ENCODE peak calls at places on chromosomes 2 and 18, in five cellular contexts. One of them, this sample, is unnamed.

GRCh38 chr18:69874058-69874457 is 73.6 kb downstream of the CD226 start:
- DNase-seq in stimulated activated CD8-positive, alpha-beta memory T cell treated with anti-CD3 and anti-CD28 coated beads, Interleukin-15, amount 100 ng/mL, for 24 hours: no peak
- DNase-seq in activated CD4-positive, alpha-beta T cell treated with anti-CD3 and anti-CD28 coated beads, Interleukin-2, amount 10 ng/mL, durations not matched to agents 7 days and 5 days: no peak
- DNase-seq in AG08396: peak
- DNase-seq in hepatocyte: no peak
- DNase-seq in this sample: no peak

GRCh38 chr2:75547345-75548035 is 13.2 kb downstream of the EVA1A start:
- DNase-seq in AG08396: no peak
- DNase-seq in hepatocyte: peak
- DNase-seq in stimulated activated CD8-positive, alpha-beta memory T cell treated with anti-CD3 and anti-CD28 coated beads, Interleukin-15, amount 100 ng/mL, for 24 hours: no peak
- DNase-seq in activated CD4-positive, alpha-beta T cell treated with anti-CD3 and anti-CD28 coated beads, Interleukin-2, amount 10 ng/mL, durations not matched to agents 7 days and 5 days: no peak
- DNase-seq in this sample: no peak

GRCh38 chr18:70197844-70198243 is 7.6 kb downstream of the RTTN start:
- DNase-seq in AG08396: no peak
- DNase-seq in hepatocyte: no peak
- DNase-seq in activated CD4-positive, alpha-beta T cell treated with anti-CD3 and anti-CD28 coated beads, Interleukin-2, amount 10 ng/mL, durations not matched to agents 7 days and 5 days: no peak
- DNase-seq in stimulated activated CD8-positive, alpha-beta memory T cell treated with anti-CD3 and anti-CD28 coated beads, Interleukin-15, amount 100 ng/mL, for 24 hours: no peak
- DNase-seq in this sample: no peak

GRCh38 chr2:68032702-68033101 is 30.1 kb downstream of the C1D start:
- DNase-seq in AG08396: no peak
- DNase-seq in activated CD4-positive, alpha-beta T cell treated with anti-CD3 and anti-CD28 coated beads, Interleukin-2, amount 10 ng/mL, durations not matched to agents 7 days and 5 days: no peak
- DNase-seq in hepatocyte: no peak
- DNase-seq in stimulated activated CD8-positive, alpha-beta memory T cell treated with anti-CD3 and anti-CD28 coated beads, Interleukin-15, amount 100 ng/mL, for 24 hours: no peak
- DNase-seq in this sample: no peak

GRCh38 chr2:111007757-111008688 is 112.7 kb upstream of the BCL2L11 start:
- DNase-seq in hepatocyte: no peak
- DNase-seq in AG08396: no peak
- DNase-seq in stimulated activated CD8-positive, alpha-beta memory T cell treated with anti-CD3 and anti-CD28 coated beads, Interleukin-15, amount 100 ng/mL, for 24 hours: no peak
- DNase-seq in activated CD4-positive, alpha-beta T cell treated with anti-CD3 and anti-CD28 coated beads, Interleukin-2, amount 10 ng/mL, durations not matched to agents 7 days and 5 days: no peak
- DNase-seq in this sample: no peak

GRCh38 chr2:218894168-218895157 is 13.8 kb downstream of the WNT10A start:
- DNase-seq in AG08396: peak
- DNase-seq in activated CD4-positive, alpha-beta T cell treated with anti-CD3 and anti-CD28 coated beads, Interleukin-2, amount 10 ng/mL, durations not matched to agents 7 days and 5 days: no peak
- DNase-seq in stimulated activated CD8-positive, alpha-beta memory T cell treated with anti-CD3 and anti-CD28 coated beads, Interleukin-15, amount 100 ng/mL, for 24 hours: no peak
- DNase-seq in hepatocyte: no peak
- DNase-seq in this sample: peak

GRCh38 chr18:37535968-37536367 is 29.6 kb downstream of the CELF4 start:
- DNase-seq in stimulated activated CD8-positive, alpha-beta memory T cell treated with anti-CD3 and anti-CD28 coated beads, Interleukin-15, amount 100 ng/mL, for 24 hours: no peak
- DNase-seq in activated CD4-positive, alpha-beta T cell treated with anti-CD3 and anti-CD28 coated beads, Interleukin-2, amount 10 ng/mL, durations not matched to agents 7 days and 5 days: no peak
- DNase-seq in AG08396: no peak
- DNase-seq in hepatocyte: no peak
- DNase-seq in this sample: no peak

GRCh38 chr2:23567382-23567781 is 182.4 kb downstream of the KLHL29 start:
- DNase-seq in AG08396: no peak
- DNase-seq in hepatocyte: no peak
- DNase-seq in stimulated activated CD8-positive, alpha-beta memory T cell treated with anti-CD3 and anti-CD28 coated beads, Interleukin-15, amount 100 ng/mL, for 24 hours: no peak
- DNase-seq in activated CD4-positive, alpha-beta T cell treated with anti-CD3 and anti-CD28 coated beads, Interleukin-2, amount 10 ng/mL, durations not matched to agents 7 days and 5 days: no peak
- DNase-seq in this sample: no peak

GRCh38 chr2:48946444-48947048 is 191.0 kb upstream of the LHCGR start:
- DNase-seq in hepatocyte: peak
- DNase-seq in stimulated activated CD8-positive, alpha-beta memory T cell treated with anti-CD3 and anti-CD28 coated beads, Interleukin-15, amount 100 ng/mL, for 24 hours: no peak
- DNase-seq in activated CD4-positive, alpha-beta T cell treated with anti-CD3 and anti-CD28 coated beads, Interleukin-2, amount 10 ng/mL, durations not matched to agents 7 days and 5 days: peak
- DNase-seq in AG08396: peak
- DNase-seq in this sample: peak

GRCh38 chr2:215920244-215921100 is 92.9 kb downstream of the MREG start:
- DNase-seq in stimulated activated CD8-positive, alpha-beta memory T cell treated with anti-CD3 and anti-CD28 coated beads, Interleukin-15, amount 100 ng/mL, for 24 hours: no peak
- DNase-seq in activated CD4-positive, alpha-beta T cell treated with anti-CD3 and anti-CD28 coated beads, Interleukin-2, amount 10 ng/mL, durations not matched to agents 7 days and 5 days: peak
- DNase-seq in AG08396: peak
- DNase-seq in hepatocyte: peak
- DNase-seq in this sample: peak

GRCh38 chr2:46340740-46341420 is 43.7 kb downstream of the EPAS1 start:
- DNase-seq in activated CD4-positive, alpha-beta T cell treated with anti-CD3 and anti-CD28 coated beads, Interleukin-2, amount 10 ng/mL, durations not matched to agents 7 days and 5 days: no peak
- DNase-seq in AG08396: no peak
- DNase-seq in hepatocyte: no peak
- DNase-seq in stimulated activated CD8-positive, alpha-beta memory T cell treated with anti-CD3 and anti-CD28 coated beads, Interleukin-15, amount 100 ng/mL, for 24 hours: no peak
- DNase-seq in this sample: no peak

GRCh38 chr2:46816151-46816845 is 99.3 kb downstream of the MCFD2 start:
- DNase-seq in hepatocyte: no peak
- DNase-seq in activated CD4-positive, alpha-beta T cell treated with anti-CD3 and anti-CD28 coated beads, Interleukin-2, amount 10 ng/mL, durations not matched to agents 7 days and 5 days: no peak
- DNase-seq in AG08396: no peak
- DNase-seq in stimulated activated CD8-positive, alpha-beta memory T cell treated with anti-CD3 and anti-CD28 coated beads, Interleukin-15, amount 100 ng/mL, for 24 hours: no peak
- DNase-seq in this sample: no peak

GRCh38 chr2:160666677-160667061 is 173.1 kb upstream of the RBMS1 start:
- DNase-seq in activated CD4-positive, alpha-beta T cell treated with anti-CD3 and anti-CD28 coated beads, Interleukin-2, amount 10 ng/mL, durations not matched to agents 7 days and 5 days: no peak
- DNase-seq in AG08396: no peak
- DNase-seq in hepatocyte: no peak
- DNase-seq in stimulated activated CD8-positive, alpha-beta memory T cell treated with anti-CD3 and anti-CD28 coated beads, Interleukin-15, amount 100 ng/mL, for 24 hours: no peak
- DNase-seq in this sample: no peak

GRCh38 chr2:229445501-229446294 is 174.6 kb upstream of the PID1 start:
- DNase-seq in stimulated activated CD8-positive, alpha-beta memory T cell treated with anti-CD3 and anti-CD28 coated beads, Interleukin-15, amount 100 ng/mL, for 24 hours: no peak
- DNase-seq in hepatocyte: no peak
- DNase-seq in AG08396: no peak
- DNase-seq in activated CD4-positive, alpha-beta T cell treated with anti-CD3 and anti-CD28 coated beads, Interleukin-2, amount 10 ng/mL, durations not matched to agents 7 days and 5 days: no peak
- DNase-seq in this sample: no peak

GRCh38 chr2:24489942-24490673 is 946 bp upstream of the NCOA1 start:
- DNase-seq in hepatocyte: peak
- DNase-seq in AG08396: peak
- DNase-seq in stimulated activated CD8-positive, alpha-beta memory T cell treated with anti-CD3 and anti-CD28 coated beads, Interleukin-15, amount 100 ng/mL, for 24 hours: no peak
- DNase-seq in activated CD4-positive, alpha-beta T cell treated with anti-CD3 and anti-CD28 coated beads, Interleukin-2, amount 10 ng/mL, durations not matched to agents 7 days and 5 days: no peak
- DNase-seq in this sample: peak

GRCh38 chr2:26666671-26667070 is 25.5 kb upstream of the CIB4 start:
- DNase-seq in hepatocyte: no peak
- DNase-seq in stimulated activated CD8-positive, alpha-beta memory T cell treated with anti-CD3 and anti-CD28 coated beads, Interleukin-15, amount 100 ng/mL, for 24 hours: no peak
- DNase-seq in activated CD4-positive, alpha-beta T cell treated with anti-CD3 and anti-CD28 coated beads, Interleukin-2, amount 10 ng/mL, durations not matched to agents 7 days and 5 days: no peak
- DNase-seq in AG08396: peak
- DNase-seq in this sample: no peak

GRCh38 chr2:162043132-162043531 is 30.9 kb downstream of the DPP4 start:
- DNase-seq in stimulated activated CD8-positive, alpha-beta memory T cell treated with anti-CD3 and anti-CD28 coated beads, Interleukin-15, amount 100 ng/mL, for 24 hours: no peak
- DNase-seq in activated CD4-positive, alpha-beta T cell treated with anti-CD3 and anti-CD28 coated beads, Interleukin-2, amount 10 ng/mL, durations not matched to agents 7 days and 5 days: no peak
- DNase-seq in AG08396: no peak
- DNase-seq in hepatocyte: no peak
- DNase-seq in this sample: no peak

GRCh38 chr2:29314816-29315571 is 199.8 kb downstream of the CLIP4 start:
- DNase-seq in stimulated activated CD8-positive, alpha-beta memory T cell treated with anti-CD3 and anti-CD28 coated beads, Interleukin-15, amount 100 ng/mL, for 24 hours: peak
- DNase-seq in hepatocyte: peak
- DNase-seq in AG08396: peak
- DNase-seq in activated CD4-positive, alpha-beta T cell treated with anti-CD3 and anti-CD28 coated beads, Interleukin-2, amount 10 ng/mL, durations not matched to agents 7 days and 5 days: peak
- DNase-seq in this sample: peak

GRCh38 chr2:172704072-172704936 is 31.3 kb upstream of the RAPGEF4 start:
- DNase-seq in activated CD4-positive, alpha-beta T cell treated with anti-CD3 and anti-CD28 coated beads, Interleukin-2, amount 10 ng/mL, durations not matched to agents 7 days and 5 days: no peak
- DNase-seq in stimulated activated CD8-positive, alpha-beta memory T cell treated with anti-CD3 and anti-CD28 coated beads, Interleukin-15, amount 100 ng/mL, for 24 hours: no peak
- DNase-seq in AG08396: peak
- DNase-seq in hepatocyte: peak
- DNase-seq in this sample: peak

GRCh38 chr18:79950440-79951341 is 762 bp downstream of the SLC66A2 start:
- DNase-seq in hepatocyte: peak
- DNase-seq in AG08396: peak
- DNase-seq in activated CD4-positive, alpha-beta T cell treated with anti-CD3 and anti-CD28 coated beads, Interleukin-2, amount 10 ng/mL, durations not matched to agents 7 days and 5 days: peak
- DNase-seq in stimulated activated CD8-positive, alpha-beta memory T cell treated with anti-CD3 and anti-CD28 coated beads, Interleukin-15, amount 100 ng/mL, for 24 hours: no peak
- DNase-seq in this sample: peak

GRCh38 chr18:11866764-11867163 is 15.6 kb downstream of the CHMP1B start:
- DNase-seq in activated CD4-positive, alpha-beta T cell treated with anti-CD3 and anti-CD28 coated beads, Interleukin-2, amount 10 ng/mL, durations not matched to agents 7 days and 5 days: no peak
- DNase-seq in hepatocyte: no peak
- DNase-seq in AG08396: no peak
- DNase-seq in stimulated activated CD8-positive, alpha-beta memory T cell treated with anti-CD3 and anti-CD28 coated beads, Interleukin-15, amount 100 ng/mL, for 24 hours: no peak
- DNase-seq in this sample: no peak

GRCh38 chr2:187138240-187138639 is 289.3 kb upstream of the ZSWIM2 start:
- DNase-seq in hepatocyte: peak
- DNase-seq in AG08396: peak
- DNase-seq in activated CD4-positive, alpha-beta T cell treated with anti-CD3 and anti-CD28 coated beads, Interleukin-2, amount 10 ng/mL, durations not matched to agents 7 days and 5 days: no peak
- DNase-seq in stimulated activated CD8-positive, alpha-beta memory T cell treated with anti-CD3 and anti-CD28 coated beads, Interleukin-15, amount 100 ng/mL, for 24 hours: no peak
- DNase-seq in this sample: no peak

GRCh38 chr18:76654536-76654935 is 159.5 kb upstream of the ZNF516 start:
- DNase-seq in activated CD4-positive, alpha-beta T cell treated with anti-CD3 and anti-CD28 coated beads, Interleukin-2, amount 10 ng/mL, durations not matched to agents 7 days and 5 days: no peak
- DNase-seq in hepatocyte: no peak
- DNase-seq in stimulated activated CD8-positive, alpha-beta memory T cell treated with anti-CD3 and anti-CD28 coated beads, Interleukin-15, amount 100 ng/mL, for 24 hours: no peak
- DNase-seq in AG08396: no peak
- DNase-seq in this sample: no peak

GRCh38 chr2:238369516-238370481 is 49.5 kb downstream of the TRAF3IP1 start:
- DNase-seq in AG08396: no peak
- DNase-seq in stimulated activated CD8-positive, alpha-beta memory T cell treated with anti-CD3 and anti-CD28 coated beads, Interleukin-15, amount 100 ng/mL, for 24 hours: no peak
- DNase-seq in activated CD4-positive, alpha-beta T cell treated with anti-CD3 and anti-CD28 coated beads, Interleukin-2, amount 10 ng/mL, durations not matched to agents 7 days and 5 days: no peak
- DNase-seq in hepatocyte: no peak
- DNase-seq in this sample: no peak

GRCh38 chr2:148918554-148918953 is 43.5 kb downstream of the KIF5C start:
- DNase-seq in stimulated activated CD8-positive, alpha-beta memory T cell treated with anti-CD3 and anti-CD28 coated beads, Interleukin-15, amount 100 ng/mL, for 24 hours: no peak
- DNase-seq in AG08396: no peak
- DNase-seq in activated CD4-positive, alpha-beta T cell treated with anti-CD3 and anti-CD28 coated beads, Interleukin-2, amount 10 ng/mL, durations not matched to agents 7 days and 5 days: no peak
- DNase-seq in hepatocyte: no peak
- DNase-seq in this sample: no peak

GRCh38 chr2:79887747-79888374 is 375.0 kb downstream of the CTNNA2 start:
- DNase-seq in stimulated activated CD8-positive, alpha-beta memory T cell treated with anti-CD3 and anti-CD28 coated beads, Interleukin-15, amount 100 ng/mL, for 24 hours: no peak
- DNase-seq in activated CD4-positive, alpha-beta T cell treated with anti-CD3 and anti-CD28 coated beads, Interleukin-2, amount 10 ng/mL, durations not matched to agents 7 days and 5 days: peak
- DNase-seq in AG08396: peak
- DNase-seq in hepatocyte: peak
- DNase-seq in this sample: peak

GRCh38 chr2:63842149-63843061 is 709 bp downstream of the UGP2 start:
- DNase-seq in stimulated activated CD8-positive, alpha-beta memory T cell treated with anti-CD3 and anti-CD28 coated beads, Interleukin-15, amount 100 ng/mL, for 24 hours: no peak
- DNase-seq in activated CD4-positive, alpha-beta T cell treated with anti-CD3 and anti-CD28 coated beads, Interleukin-2, amount 10 ng/mL, durations not matched to agents 7 days and 5 days: peak
- DNase-seq in AG08396: peak
- DNase-seq in hepatocyte: peak
- DNase-seq in this sample: peak

GRCh38 chr18:58051765-58052460 is 7.9 kb downstream of the NEDD4L start:
- DNase-seq in AG08396: no peak
- DNase-seq in hepatocyte: no peak
- DNase-seq in activated CD4-positive, alpha-beta T cell treated with anti-CD3 and anti-CD28 coated beads, Interleukin-2, amount 10 ng/mL, durations not matched to agents 7 days and 5 days: no peak
- DNase-seq in stimulated activated CD8-positive, alpha-beta memory T cell treated with anti-CD3 and anti-CD28 coated beads, Interleukin-15, amount 100 ng/mL, for 24 hours: no peak
- DNase-seq in this sample: no peak

This sample was measured in PC-9.